ENCODE peak calls at places on chromosomes 4 and X, in seven cellular contexts. F is fibroblast of lung, D is neural progenitor cell, G is esophagus muscularis mucosa, B is HCT116, I is tibial nerve, L is left ventricle myocardium inferior. C is an unnamed sample.
A peak's percentile ranks its signal among the peaks of the same experiment; 100 is the strongest.

GRCh38 chrX:54494970-54495813 is 842 bp downstream of the FGD1 start:
- DNase-seq in I (no peak), D (peak; percentile 47), G (no peak), F (peak; percentile 35), B (no peak), L (no peak), C (no peak)

GRCh38 chr4:36325916-36326315 is 44.5 kb downstream of the DTHD1 start:
- DNase-seq in D (no peak), F (no peak), I (no peak), G (no peak), B (no peak), L (no peak), C (no peak)

GRCh38 chrX:29948653-29949052 is 266.7 kb upstream of the MAGEB2 start:
- DNase-seq in B (no peak), L (no peak), F (peak; percentile 48), I (no peak), G (no peak), D (no peak), C (no peak)

GRCh38 chrX:45747905-45748304 is 547.2 kb upstream of the DIPK2B start:
- DNase-seq in L (no peak), B (no peak), G (no peak), D (no peak), I (no peak), F (peak; percentile 67), C (no peak)

GRCh38 chr4:163264934-163265333 is 67.5 kb downstream of the NPY1R start:
- DNase-seq in G (no peak), F (no peak), B (no peak), L (no peak), D (no peak), I (no peak), C (no peak)

GRCh38 chr4:133624744-133625143 is 475.6 kb downstream of the PCDH10 start:
- DNase-seq in B (no peak), I (no peak), F (no peak), D (peak; percentile 18), L (no peak), G (no peak), C (no peak)

GRCh38 chrX:47097018-47097417 is 18.8 kb downstream of the RGN start:
- DNase-seq in D (no peak), F (no peak), L (no peak), G (no peak), I (no peak), B (no peak), C (no peak)

GRCh38 chr4:88144866-88145300 is 13.6 kb downstream of the ABCG2 start:
- DNase-seq in F (no peak), L (no peak), G (no peak), B (no peak), I (no peak), D (no peak), C (no peak)

DNA sequence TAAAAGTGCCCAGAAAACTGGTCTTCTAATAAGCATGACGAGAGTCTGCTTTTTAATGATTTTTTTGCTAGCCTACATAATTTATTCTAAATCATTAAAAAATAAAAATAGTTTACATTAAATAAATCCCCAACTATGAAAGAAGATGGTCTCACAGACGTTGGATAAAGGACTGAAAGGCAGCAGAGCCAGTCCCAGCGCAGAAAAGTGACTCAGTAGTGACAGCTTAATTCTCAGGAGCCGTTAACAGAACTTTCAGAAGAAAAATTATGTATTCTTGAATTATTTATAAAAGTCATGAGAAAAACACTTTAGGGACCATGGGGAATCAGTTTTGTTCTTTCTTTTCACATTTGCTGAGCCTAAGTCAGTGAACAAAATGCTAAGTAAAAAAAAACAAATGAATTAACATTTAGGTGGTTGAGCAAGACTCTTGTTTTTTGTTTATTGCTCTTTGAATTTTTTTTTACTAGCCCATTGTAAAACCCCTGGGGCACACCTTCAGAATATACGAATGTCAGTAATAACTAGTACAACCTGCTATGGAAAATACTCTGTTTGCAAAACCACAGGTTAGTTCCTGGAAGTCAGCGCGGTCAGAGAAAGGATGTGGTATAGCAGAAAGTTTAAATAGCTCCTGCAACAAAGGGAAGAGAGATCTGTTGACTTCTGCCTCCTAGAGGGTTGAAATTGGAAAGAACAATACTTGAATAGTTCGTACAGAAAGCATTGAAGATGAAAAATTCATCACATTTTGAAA is 50.4 kb upstream of the CCDC160 start:
- DNase-seq in B (no peak), G (no peak), D (peak; percentile 16), I (no peak), F (no peak), L (no peak), C (peak; percentile 6)
- TF ChIP-seq CTCF in B (no peak), G (no peak), D (no peak), I (no peak), F (no peak), L (no peak), C (no peak)

DNA sequence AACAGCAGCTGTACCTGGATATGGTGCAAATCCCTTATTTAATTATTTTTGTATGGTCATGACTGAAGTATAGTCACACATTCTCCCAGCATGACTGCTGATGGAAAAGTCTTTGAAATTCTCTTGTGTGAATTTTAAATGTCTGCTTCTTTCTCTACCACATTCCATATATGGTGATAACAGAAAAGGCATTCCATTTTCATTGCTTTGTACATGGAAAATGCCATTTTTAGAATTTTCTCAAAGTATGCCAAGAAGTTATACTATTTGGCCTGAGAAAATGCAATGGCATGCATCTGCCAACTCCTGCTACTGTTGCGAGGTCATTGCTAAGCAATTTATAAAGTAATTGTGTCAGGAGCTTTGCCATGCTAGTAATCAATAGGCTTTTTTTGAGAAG is 302.1 kb upstream of the ARSJ start:
- DNase-seq in I (no peak), L (no peak), F (peak; percentile 97), G (no peak), D (no peak), B (no peak), C (no peak)
- H3K4me3 ChIP-seq in I (no peak overlapping the region), L (no peak overlapping the region), F (no peak overlapping the region), G (no peak overlapping the region), D (no peak overlapping the region), B (no peak overlapping the region), C (no peak overlapping the region)

GRCh38 chrX:79409657-79410056 is 42.5 kb upstream of the ITM2A start:
- DNase-seq in F (no peak), I (no peak), B (no peak), L (no peak), D (no peak), G (no peak), C (no peak)

GRCh38 chrX:79413009-79413408 is 45.9 kb upstream of the ITM2A start:
- DNase-seq in B (no peak), F (no peak), I (no peak), D (peak; percentile 22), L (no peak), G (no peak), C (no peak)

GRCh38 chrX:79408623-79409322 is 41.6 kb upstream of the ITM2A start:
- DNase-seq in D (no peak), F (no peak), L (no peak), I (no peak), B (no peak), G (no peak), C (no peak)

GRCh38 chrX:79415056-79415455 is 47.9 kb upstream of the ITM2A start:
- DNase-seq in I (no peak), G (no peak), D (no peak), L (no peak), F (no peak), B (no peak), C (no peak)

DNA sequence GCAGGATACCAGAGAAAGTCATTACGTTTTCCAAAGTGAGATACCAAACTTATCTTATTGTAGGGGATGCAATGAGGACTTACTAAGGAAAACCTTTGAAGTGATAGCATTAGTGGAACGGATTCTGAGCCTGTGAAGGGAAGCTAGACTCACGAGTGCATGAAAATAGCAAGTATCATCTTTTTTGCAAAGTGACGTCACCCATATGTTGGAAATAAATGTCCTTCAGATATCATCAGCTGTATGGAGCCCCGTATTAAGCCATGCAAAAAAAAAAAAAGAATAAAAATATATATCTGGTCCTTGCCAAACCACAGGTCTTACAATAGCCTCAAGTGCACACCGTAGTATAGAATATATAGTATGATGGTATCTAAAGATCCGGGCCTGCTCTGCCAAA is 46.8 kb upstream of the ITM2A start:
- DNase-seq in D (no peak), B (no peak), G (no peak), F (no peak), L (no peak), I (no peak), C (no peak)
- H3K27me3 ChIP-seq in D (no peaks in the 10 kb centered on the region), B (no peaks in the 10 kb centered on the region), G (no peaks in the 10 kb centered on the region), F (no peaks in the 10 kb centered on the region), L (no peaks in the 10 kb centered on the region), I (no peaks in the 10 kb centered on the region), C (no peaks in the 10 kb centered on the region)

DNA sequence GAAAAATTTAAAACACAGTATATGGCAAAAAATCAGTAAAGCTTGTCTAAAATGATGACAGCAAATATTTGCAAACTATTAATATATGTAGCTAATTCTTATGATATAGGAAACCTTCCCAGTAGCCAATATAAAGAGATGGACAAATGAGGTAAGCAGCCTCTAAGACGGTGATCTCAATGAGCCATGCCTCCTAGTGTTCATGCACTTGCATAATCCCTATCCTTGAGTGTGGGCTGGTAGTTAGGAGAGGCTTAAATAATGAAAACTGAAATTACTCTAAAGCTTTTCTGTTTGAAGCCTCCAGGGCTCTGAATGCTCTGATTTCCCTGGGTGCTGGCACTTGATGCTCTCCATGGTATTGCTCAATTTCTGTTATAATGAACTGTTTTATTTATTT is 24.6 kb upstream of the ARMCX4 start:
- DNase-seq in I (no peak), L (no peak), D (no peak), G (no peak), F (no peak), B (no peak), C (no peak)
- TF ChIP-seq CTCF in I (no peak), L (no peak), D (no peak), G (no peak), F (no peak), B (no peak), C (no peak)